ENCODE peak calls at places on chromosome 9, in five cellular contexts. D is heart left ventricle, S is right atrium auricular region, M is cardiac fibroblast, X is HFF-Myc. F is an unnamed sample.

GRCh38 chr9:2704504-2704903 is 12.8 kb upstream of the KCNV2 start:
- DNase-seq in S (no peak), D (no peak), X (no peak), M (no peak), F (no peak)

GRCh38 chr9:134290603-134291451 is 35.4 kb upstream of the RXRA start:
- DNase-seq in X (no peak), D (no peak), M (no peak), S (no peak), F (no peak)

GRCh38 chr9:127224178-127224882 is 40.2 kb upstream of the GARNL3 start:
- DNase-seq in D (peak), S (peak), M (peak), X (peak), F (peak)

GRCh38 chr9:78035369-78035993 is 3.9 kb upstream of the GNAQ start:
- DNase-seq in X (peak), M (peak), D (peak), S (peak), F (peak)

GRCh38 chr9:84652496-84653081 is 16.9 kb upstream of the NTRK2 start:
- DNase-seq in D (no peak), S (no peak), X (no peak), M (no peak), F (no peak)

GRCh38 chr9:96150324-96151023 is 151.5 kb downstream of the HSD17B3 start:
- DNase-seq in M (no peak), D (no peak), S (no peak), X (no peak), F (peak)

GRCh38 chr9:124812401-124813016 is 35.6 kb downstream of the OLFML2A start:
- DNase-seq in M (peak), S (peak), X (peak), D (peak), F (no peak)

GRCh38 chr9:32955655-32956478 is 45.6 kb downstream of the APTX start:
- DNase-seq in X (no peak), S (no peak), M (no peak), D (no peak), F (no peak)

GRCh38 chr9:127233582-127234350 is 30.8 kb upstream of the GARNL3 start:
- DNase-seq in D (no peak), S (no peak), X (no peak), M (no peak), F (no peak)

GRCh38 chr9:123710299-123710698 is 219.6 kb downstream of the DENND1A start:
- DNase-seq in D (no peak), X (no peak), S (no peak), M (peak), F (no peak)

GRCh38 chr9:21579209-21579608 is 97.1 kb upstream of the IFNE start:
- DNase-seq in M (peak), D (no peak), X (no peak), S (no peak), F (no peak)
- H3K4me3 ChIP-seq in M (no peak), D (no peak), X (no peak), S (no peak), F (no peak)

DNA sequence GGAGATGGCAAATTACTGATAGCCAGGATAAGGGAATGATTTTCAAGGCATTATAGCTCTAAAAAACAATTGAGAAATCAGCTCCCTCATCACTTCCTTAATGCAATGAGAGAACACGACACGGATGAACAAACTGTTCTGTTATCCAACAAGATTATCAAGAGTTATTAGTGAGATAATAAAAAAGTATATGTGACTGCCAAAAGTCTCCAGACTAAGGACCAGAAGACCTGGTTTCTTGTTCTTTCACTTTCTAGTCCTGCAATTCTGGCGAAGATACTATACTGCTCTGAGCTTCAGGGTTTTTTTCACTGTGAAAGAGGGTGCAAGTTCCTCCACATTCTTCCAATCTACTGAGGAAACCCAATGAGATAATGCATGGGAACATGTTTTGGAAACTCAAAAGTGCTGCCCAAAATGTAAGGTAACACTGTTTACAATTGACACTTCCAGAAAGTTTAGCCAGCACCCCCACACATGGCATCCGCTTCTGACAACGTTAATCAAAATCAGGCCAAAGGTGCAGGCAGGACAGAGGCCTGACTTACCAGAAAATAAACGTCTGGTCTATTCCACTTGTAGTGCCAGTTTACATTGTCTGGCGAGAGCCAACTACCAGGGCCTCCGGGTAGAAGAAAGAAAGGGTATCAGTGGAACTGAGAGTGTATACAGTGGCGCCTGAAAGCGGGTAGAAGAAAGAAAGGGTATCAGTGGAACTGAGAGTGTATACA is 254.3 kb downstream of the DOCK8 start:
- DNase-seq in X (no peak), M (no peak), D (no peak), S (no peak), F (no peak)
- H3K4me3 ChIP-seq in X (no peak), M (no peak), D (peak), S (no peak), F (no peak)

GRCh38 chr9:70554881-70555280 is 140.4 kb upstream of the KLF9 start:
- DNase-seq in M (no peak), D (no peak), X (no peak), S (no peak), F (no peak)

GRCh38 chr9:70556736-70557135 is 142.3 kb upstream of the KLF9 start:
- DNase-seq in M (no peak), D (no peak), S (no peak), X (no peak), F (no peak)

GRCh38 chr9:70552561-70552960 is 138.1 kb upstream of the KLF9 start:
- DNase-seq in S (no peak), M (no peak), X (no peak), D (no peak), F (no peak)

GRCh38 chr9:70551391-70551790 is 136.9 kb upstream of the KLF9 start:
- DNase-seq in S (no peak), M (peak), X (no peak), D (no peak), F (no peak)

GRCh38 chr9:70553718-70554673 is 139.5 kb upstream of the KLF9 start:
- DNase-seq in M (peak), S (no peak), X (no peak), D (peak), F (no peak)
- H3K4me3 ChIP-seq in M (no peak), S (no peak), X (no peak), D (no peak), F (no peak)

DNA sequence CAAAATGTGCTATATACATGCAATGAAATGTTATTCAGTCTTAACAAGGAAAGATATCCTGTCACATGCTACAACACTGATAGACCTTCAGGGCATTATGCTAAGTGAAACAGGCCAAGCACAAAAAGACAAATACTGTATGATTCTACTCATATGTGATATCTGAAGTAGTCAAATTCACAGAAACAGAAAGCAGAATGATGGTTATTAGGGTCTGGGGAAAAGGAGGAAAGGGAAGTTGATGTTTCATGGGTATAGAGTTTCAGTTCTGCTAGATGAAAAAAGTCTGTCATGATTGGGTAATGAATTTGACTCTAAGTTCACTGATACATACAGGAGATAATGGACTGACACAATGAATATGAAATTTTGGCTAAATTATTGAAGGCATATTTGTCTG is 11.2 kb upstream of the RIC1 start:
- DNase-seq in X (no peak), S (no peak), D (no peak), M (no peak), F (no peak)
- H3K4me3 ChIP-seq in X (no peak), S (no peak), D (no peak), M (no peak), F (no peak)

GRCh38 chr9:35905912-35906679 is at the start of gene HRCT1:
- DNase-seq in X (peak), S (peak), M (peak), D (peak), F (no peak)
- H3K4me3 ChIP-seq in X (no peak), S (peak), M (peak), D (peak), F (no peak)

GRCh38 chr9:137456864-137457405 is 2.2 kb downstream of the NSMF start:
- DNase-seq in M (no peak), X (no peak), S (no peak), D (peak), F (no peak)
- H3K4me3 ChIP-seq in M (no peak), X (peak), S (no peak), D (no peak), F (no peak)

GRCh38 chr9:94993141-94993820 is 266.8 kb downstream of the AOPEP start:
- DNase-seq in S (no peak), M (no peak), X (no peak), D (no peak), F (no peak)
- H3K4me3 ChIP-seq in S (no peak), M (no peak), X (no peak), D (no peak), F (no peak)

GRCh38 chr9:21552244-21552825 is 70.2 kb upstream of the IFNE start:
- DNase-seq in D (no peak), X (no peak), S (no peak), M (no peak), F (no peak)

GRCh38 chr9:21555911-21556310 is 73.8 kb upstream of the IFNE start:
- DNase-seq in X (no peak), S (no peak), M (peak), D (no peak), F (no peak)

GRCh38 chr9:21556581-21557427 is 74.7 kb upstream of the IFNE start:
- DNase-seq in M (peak), X (no peak), D (no peak), S (no peak), F (no peak)

GRCh38 chr9:21553441-21553840 is 71.3 kb upstream of the IFNE start:
- DNase-seq in S (no peak), D (no peak), X (no peak), M (no peak), F (no peak)

GRCh38 chr9:21554813-21555212 is 72.7 kb upstream of the IFNE start:
- DNase-seq in M (no peak), X (no peak), S (no peak), D (no peak), F (no peak)
- H3K4me3 ChIP-seq in M (no peak), X (no peak), S (no peak), D (no peak), F (no peak)

GRCh38 chr9:70030156-70030555 is 13.5 kb upstream of the MAMDC2 start:
- DNase-seq in M (peak), X (no peak), S (no peak), D (no peak), F (no peak)

GRCh38 chr9:70036641-70037040 is 7.0 kb upstream of the MAMDC2 start:
- DNase-seq in D (no peak), M (peak), S (no peak), X (no peak), F (no peak)

GRCh38 chr9:70031141-70031545 is 12.5 kb upstream of the MAMDC2 start:
- DNase-seq in S (no peak), D (no peak), X (no peak), M (peak), F (no peak)

DNA sequence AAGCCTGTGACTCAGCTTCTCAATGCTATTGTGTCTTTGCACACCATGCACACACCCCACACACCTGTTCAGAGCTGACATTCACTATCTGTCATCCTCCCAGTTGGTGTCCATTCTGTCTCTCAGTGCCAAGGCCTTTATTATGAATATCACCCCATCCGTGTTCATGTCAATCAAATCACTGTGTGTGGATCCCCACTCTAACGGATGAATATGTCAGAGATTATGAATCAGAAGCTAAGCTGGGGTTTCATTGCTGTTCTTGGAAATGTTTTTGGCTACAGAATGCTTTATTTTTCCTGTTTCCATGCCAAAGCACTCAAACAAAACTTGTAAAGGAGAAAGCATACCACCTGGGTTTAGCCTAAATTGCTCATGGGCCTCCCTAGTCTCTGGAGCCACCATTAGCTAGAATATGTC is 9.3 kb upstream of the MAMDC2 start:
- DNase-seq in D (no peak), X (no peak), M (peak), S (no peak), F (no peak)
- H3K4me3 ChIP-seq in D (no peak), X (no peak), M (no peak), S (no peak), F (no peak)

GRCh38 chr9:69174645-69175487 is 789 bp downstream of the TJP2 start:
- DNase-seq in S (peak), X (peak), D (peak), M (peak), F (no peak)
- H3K4me3 ChIP-seq in S (peak), X (peak), D (peak), M (peak), F (peak)

F was measured in Jurkat, Clone E6-1.